ENCODE peak calls at places on chromosomes 16 and 17, in six cellular contexts. Q, P, K, C, B and I are unnamed samples.

GRCh38 chr17:77100009-77100408 is 40.8 kb upstream of the SEC14L1 start:
- DNase-seq in Q (no peak), P (no peak), K (no peak), C (no peak), B (no peak), I (no peak)

GRCh38 chr17:40646791-40647548 is 648 bp downstream of the SMARCE1 start:
- DNase-seq in Q (no peak), P (no peak), K (peak; percentile 49), C (peak; percentile 49), B (peak; percentile 60), I (peak; percentile 56)

GRCh38 chr16:88719267-88719932 is 13.1 kb downstream of the CTU2 start:
- DNase-seq in Q (no peak), P (no peak), K (no peak), C (no peak), B (no peak), I (no peak)

GRCh38 chr16:3304370-3304769 is 860 bp downstream of the TIGD7 start:
- DNase-seq in Q (no peak), P (no peak), K (no peak), C (no peak), B (no peak), I (peak; percentile 16)

GRCh38 chr17:41338961-41339485 is 11.6 kb downstream of the KRT33A start:
- DNase-seq in Q (no peak), P (no peak), K (no peak), C (no peak), B (peak; percentile 68), I (no peak)

GRCh38 chr17:55326030-55326429 is 61.3 kb downstream of the HLF start:
- DNase-seq in Q (no peak), P (no peak), K (no peak), C (no peak), B (no peak), I (no peak)

GRCh38 chr17:63275968-63276349 is 170.1 kb downstream of the CYB561 start:
- DNase-seq in Q (no peak), P (no peak), K (no peak), C (no peak), B (no peak), I (no peak)

GRCh38 chr17:66904760-66905637 is 59.5 kb upstream of the CACNG4 start:
- DNase-seq in Q (no peak), P (no peak), K (peak; percentile 12), C (no peak), B (no peak), I (peak; percentile 66)

GRCh38 chr16:77359065-77359502 is 75.8 kb downstream of the ADAMTS18 start:
- DNase-seq in Q (no peak), P (no peak), K (peak; percentile 72), C (no peak), B (no peak), I (peak; percentile 69)

GRCh38 chr17:40479754-40480480 is 21.5 kb downstream of the TNS4 start:
- DNase-seq in Q (no peak), P (no peak), K (no peak), C (no peak), B (no peak), I (no peak)

GRCh38 chr16:13056607-13057006 is 155.2 kb downstream of the SHISA9 start:
- DNase-seq in Q (no peak), P (no peak), K (no peak), C (no peak), B (no peak), I (no peak)

GRCh38 chr17:10651927-10652326 is 5.2 kb downstream of the MYH3 start:
- DNase-seq in Q (no peak), P (no peak), K (no peak), C (no peak), B (no peak), I (no peak)

GRCh38 chr16:27724491-27724878 is 174.5 kb downstream of the KATNIP start:
- DNase-seq in Q (no peak), P (no peak), K (no peak), C (no peak), B (no peak), I (no peak)

GRCh38 chr17:76994237-76994637 is 126.0 kb downstream of the MGAT5B start:
- DNase-seq in Q (no peak), P (no peak), K (no peak), C (no peak), B (no peak), I (peak; percentile 14)

GRCh38 chr17:8753136-8753975 is 5.0 kb downstream of the SPDYE4 start:
- DNase-seq in Q (no peak), P (peak; percentile 41), K (no peak), C (no peak), B (no peak), I (no peak)

GRCh38 chr17:43027091-43028032 is 2.3 kb downstream of the RND2 start:
- DNase-seq in Q (no peak), P (no peak), K (no peak), C (peak; percentile 74), B (no peak), I (no peak)

GRCh38 chr17:81097134-81097942 is 62.4 kb downstream of the BAIAP2 start:
- DNase-seq in Q (peak; percentile 34), P (peak; percentile 84), K (peak; percentile 87), C (peak; percentile 72), B (peak; percentile 73), I (peak; percentile 72)

GRCh38 chr16:4052801-4053662 is 63.2 kb downstream of the ADCY9 start:
- DNase-seq in Q (no peak), P (peak; percentile 35), K (no peak), C (no peak), B (no peak), I (peak; percentile 56)

GRCh38 chr17:37090941-37091340 is 142.2 kb downstream of the AATF start:
- DNase-seq in Q (no peak), P (no peak), K (no peak), C (no peak), B (no peak), I (no peak)

GRCh38 chr16:15398618-15399316 is 3.2 kb downstream of the MPV17L start:
- DNase-seq in Q (no peak), P (no peak), K (no peak), C (peak; percentile 23), B (no peak), I (no peak)

GRCh38 chr17:82014432-82014831 is 8.2 kb downstream of the CENPX start:
- DNase-seq in Q (no peak), P (no peak), K (no peak), C (no peak), B (no peak), I (no peak)

GRCh38 chr17:13269196-13269595 is 251.4 kb upstream of the ELAC2 start:
- DNase-seq in Q (no peak), P (no peak), K (no peak), C (no peak), B (no peak), I (no peak)

GRCh38 chr16:1244881-1245280 is 4.4 kb downstream of the TPSAB1 start:
- DNase-seq in Q (no peak), P (no peak), K (no peak), C (no peak), B (no peak), I (no peak)

GRCh38 chr17:51118330-51119195 is 2.1 kb downstream of the SPAG9 start:
- DNase-seq in Q (no peak), P (no peak), K (no peak), C (no peak), B (no peak), I (no peak)